ENCODE peak calls at places on chromosomes 3 and 15, in six cellular contexts. U is posterior vena cava, P is M059J, M is HEK293T, D is NCI-H774, I is astrocyte of the spinal cord. R is an unnamed sample.
A peak's percentile ranks its signal among the peaks of the same experiment; 100 is the strongest.

GRCh38 chr15:33160054-33160453 is 34.5 kb downstream of the FMN1 start:
- DNase-seq in D (no peak), P (peak; percentile 52), U (no peak), M (no peak), I (peak; percentile 18), R (no peak)

GRCh38 chr15:45637552-45638033 is 2.8 kb downstream of the SQOR start:
- DNase-seq in P (peak; percentile 84), M (no peak), U (no peak), I (peak; percentile 86), D (no peak), R (peak; percentile 76)

GRCh38 chr3:87359807-87360206 is 83.4 kb upstream of the POU1F1 start:
- DNase-seq in P (no peak), I (no peak), U (no peak), M (no peak), D (no peak), R (no peak)

GRCh38 chr3:186826978-186827857 is 15.3 kb upstream of the ADIPOQ start:
- DNase-seq in I (peak; percentile 76), U (peak; percentile 95), D (peak; percentile 93), M (peak; percentile 95), P (peak; percentile 86), R (peak; percentile 80)

GRCh38 chr3:106823706-106824105 is 553.5 kb upstream of the CCDC54 start:
- DNase-seq in M (no peak), U (no peak), I (no peak), P (no peak), D (no peak), R (no peak)

GRCh38 chr3:128434524-128434923 is 32.2 kb downstream of the DNAJB8 start:
- DNase-seq in I (no peak), P (no peak), D (no peak), M (no peak), U (no peak), R (no peak)

GRCh38 chr3:16319307-16319706 is 54.3 kb downstream of the OXNAD1 start:
- DNase-seq in M (peak; percentile 58), P (no peak), I (no peak), D (no peak), U (no peak), R (no peak)

GRCh38 chr3:192062186-192062585 is 601.2 kb downstream of the PYDC2 start:
- DNase-seq in P (peak; percentile 71), M (no peak), U (no peak), D (no peak), I (no peak), R (peak; percentile 19)

GRCh38 chr3:49295489-49296058 is 18.5 kb upstream of the C3orf62 start:
- DNase-seq in D (no peak), M (peak; percentile 37), I (peak; percentile 45), U (no peak), P (no peak), R (no peak)

GRCh38 chr3:98388147-98388546 is 2.3 kb upstream of the OR5K3 start:
- DNase-seq in P (no peak), I (no peak), U (no peak), M (no peak), D (no peak), R (peak; percentile 58)

GRCh38 chr3:87575538-87575937 is 299.2 kb upstream of the POU1F1 start:
- DNase-seq in I (no peak), D (no peak), M (no peak), U (no peak), P (no peak), R (no peak)

GRCh38 chr3:9914011-9914410 is 2.9 kb upstream of the IL17RC start:
- DNase-seq in M (no peak), P (peak; percentile 43), U (no peak), D (no peak), I (no peak), R (no peak)

GRCh38 chr15:78103406-78104118 is 11.2 kb downstream of the SH2D7 start:
- DNase-seq in D (no peak), P (no peak), U (no peak), I (no peak), M (no peak), R (no peak)

GRCh38 chr3:119918992-119919933 is 137.4 kb downstream of the NR1I2 start:
- DNase-seq in D (no peak), U (no peak), I (no peak), P (no peak), M (no peak), R (no peak)

GRCh38 chr3:146449076-146449475 is 20.3 kb downstream of the PLSCR2 start:
- DNase-seq in P (no peak), U (no peak), M (no peak), D (no peak), I (no peak), R (no peak)

GRCh38 chr15:78035861-78036476 is 41.5 kb downstream of the TBC1D2B start:
- DNase-seq in U (peak; percentile 20), M (no peak), I (no peak), P (no peak), D (no peak), R (no peak)

GRCh38 chr3:157906627-157907026 is 199.6 kb downstream of the SHOX2 start:
- DNase-seq in P (peak; percentile 63), D (no peak), U (no peak), M (no peak), I (no peak), R (peak; percentile 6)

GRCh38 chr3:144708437-144708836 is 736.8 kb downstream of the DIPK2A start:
- DNase-seq in P (no peak), M (no peak), U (no peak), I (no peak), D (peak; percentile 23), R (no peak)

GRCh38 chr3:138846350-138846756 is 11.6 kb upstream of the PIK3CB start:
- DNase-seq in D (no peak), I (no peak), M (no peak), U (no peak), P (no peak), R (no peak)

GRCh38 chr15:66789029-66790025 is 87.3 kb downstream of the SMAD6 start:
- DNase-seq in P (peak; percentile 60), U (no peak), D (no peak), I (peak; percentile 73), M (peak; percentile 49), R (no peak)

GRCh38 chr3:9276761-9277370 is 27.4 kb upstream of the SRGAP3 start:
- DNase-seq in D (no peak), I (no peak), U (no peak), M (no peak), P (peak; percentile 31), R (peak; percentile 19)

GRCh38 chr3:124529826-124530571 is 200.3 kb upstream of the UMPS start:
- DNase-seq in P (peak; percentile 67), U (no peak), D (no peak), M (no peak), I (no peak), R (peak; percentile 58)

GRCh38 chr3:12959838-12960378 is 113.3 kb downstream of the IQSEC1 start:
- DNase-seq in M (no peak), I (no peak), P (no peak), U (no peak), D (no peak), R (no peak)

GRCh38 chr15:41607033-41607432 is 48.0 kb downstream of the TYRO3 start:
- DNase-seq in D (no peak), I (peak; percentile 89), P (peak; percentile 87), M (no peak), U (no peak), R (peak; percentile 63)

GRCh38 chr3:150370129-150370602 is 37.9 kb upstream of the TSC22D2 start:
- DNase-seq in I (peak; percentile 97), M (peak; percentile 63), P (peak; percentile 99), D (no peak), U (no peak), R (peak; percentile 96)

GRCh38 chr3:54954516-54954915 is 26.7 kb upstream of the LRTM1 start:
- DNase-seq in U (no peak), I (no peak), P (peak; percentile 57), M (no peak), D (no peak), R (no peak)

GRCh38 chr3:183448369-183449128 is 20.1 kb upstream of the MCF2L2 start:
- DNase-seq in D (no peak), P (no peak), I (no peak), M (no peak), U (no peak), R (no peak)

GRCh38 chr3:52982839-52983238 is 63.0 kb downstream of the SFMBT1 start:
- DNase-seq in M (no peak), P (no peak), I (no peak), U (no peak), D (no peak), R (no peak)

R was measured in mammary epithelial cell.